ENCODE peak calls at places on chromosome 22, in five cellular contexts. K is CD4-positive, alpha-beta T cell; W is AG10803; S is CD4-positive, CD25-positive, alpha-beta regulatory T cell; G is EH. F is an unnamed sample.

GRCh38 chr22:20508815-20509271 is 1.4 kb downstream of the MED15 start:
- DNase-seq in K (no peak), W (no peak), G (peak), S (no peak), F (no peak)

GRCh38 chr22:40161182-40161581 is 16.5 kb upstream of the TNRC6B start:
- DNase-seq in W (no peak), S (no peak), K (no peak), G (no peak), F (no peak)

GRCh38 chr22:23376256-23376655 is 195.9 kb downstream of the BCR start:
- DNase-seq in K (no peak), W (no peak), S (peak), G (peak), F (no peak)

GRCh38 chr22:39444937-39445465 is 11.8 kb upstream of the MGAT3 start:
- DNase-seq in K (no peak), W (no peak), S (no peak), G (no peak), F (no peak)

GRCh38 chr22:41842996-41843970 is 10.4 kb downstream of the SREBF2 start:
- DNase-seq in K (no peak), S (peak), W (no peak), G (no peak), F (no peak)

GRCh38 chr22:44242946-44243724 is 62.4 kb downstream of the PARVG start:
- DNase-seq in G (no peak), S (no peak), K (no peak), W (no peak), F (no peak)

GRCh38 chr22:32023251-32023827 is 19.7 kb upstream of the SLC5A1 start:
- DNase-seq in K (no peak), W (no peak), S (no peak), G (no peak), F (no peak)

GRCh38 chr22:36323182-36323854 is 64.4 kb downstream of the MYH9 start:
- DNase-seq in G (no peak), S (no peak), W (peak), K (no peak), F (no peak)

GRCh38 chr22:17960695-17961442 is 63.5 kb downstream of the MICAL3 start:
- DNase-seq in S (no peak), W (no peak), K (no peak), G (no peak), F (no peak)

GRCh38 chr22:31080848-31081649 is at the start of gene SMTN:
- DNase-seq in S (peak), W (peak), G (peak), K (peak), F (peak)

F was measured in effector memory CD8-positive, alpha-beta T cell.